ENCODE peak calls at places on chromosomes 7 and 10, in four cellular contexts. F is Right ventricle myocardium superior, J is AG20443, E is aorta. H is an unnamed sample.

GRCh38 chr10:13046861-13047528 is 45.5 kb upstream of the CCDC3 start:
- DNase-seq in F (no peak), J (no peak), E (no peak), H (no peak)

GRCh38 chr10:98748298-98748697 is 301.6 kb upstream of the HPS1 start:
- DNase-seq in F (no peak), J (peak; percentile 22), E (no peak), H (peak; percentile 19)

GRCh38 chr7:19772323-19772722 is 1.1 kb downstream of the TMEM196 start:
- DNase-seq in F (no peak), J (no peak), E (no peak), H (no peak)

GRCh38 chr10:85863301-85864172 is 503.1 kb downstream of the GRID1 start:
- DNase-seq in F (no peak), J (peak; percentile 3), E (no peak), H (no peak)

GRCh38 chr10:77405771-77406241 is 231.8 kb downstream of the KCNMA1 start:
- DNase-seq in F (no peak), J (peak; percentile 92), E (peak; percentile 92), H (peak; percentile 89)

GRCh38 chr7:111082351-111082750 is 8.6 kb upstream of the LRRN3 start:
- DNase-seq in F (no peak), J (peak; percentile 41), E (no peak), H (peak; percentile 47)

GRCh38 chr10:31757831-31758230 is 170.8 kb downstream of the ARHGAP12 start:
- DNase-seq in F (no peak), J (no peak), E (no peak), H (no peak)

GRCh38 chr7:83211685-83212084 is 49.0 kb upstream of the PCLO start:
- DNase-seq in F (no peak), J (no peak), E (no peak), H (no peak)

GRCh38 chr7:133367561-133367960 is 114.7 kb downstream of the EXOC4 start:
- DNase-seq in F (no peak), J (no peak), E (no peak), H (no peak)

GRCh38 chr10:73819513-73820093 is 8.2 kb upstream of the NDST2 start:
- DNase-seq in F (peak; percentile 71), J (no peak), E (no peak), H (no peak)

GRCh38 chr7:73463260-73463659 is 29.7 kb downstream of the FZD9 start:
- DNase-seq in F (no peak), J (no peak), E (no peak), H (no peak)

GRCh38 chr7:39880556-39880955 is 69.5 kb upstream of the CDK13 start:
- DNase-seq in F (no peak), J (peak; percentile 52), E (no peak), H (peak; percentile 67)

GRCh38 chr10:108970016-108970415 is 953.3 kb downstream of the XPNPEP1 start:
- DNase-seq in F (no peak), J (peak; percentile 16), E (no peak), H (peak; percentile 41)

GRCh38 chr7:1044189-1045037 is at the start of gene GPR146:
- DNase-seq in F (peak; percentile 98), J (peak; percentile 100), E (peak; percentile 99), H (peak; percentile 100)

GRCh38 chr10:86346169-86346793 is 20.3 kb downstream of the GRID1 start:
- DNase-seq in F (peak; percentile 21), J (no peak), E (peak; percentile 50), H (no peak)

GRCh38 chr10:100186813-100187212 is 984 bp upstream of the ERLIN1 start:
- DNase-seq in F (peak; percentile 43), J (no peak), E (no peak), H (no peak)

GRCh38 chr10:22156750-22157149 is 61.1 kb downstream of the EBLN1 start:
- DNase-seq in F (no peak), J (no peak), E (no peak), H (no peak)

GRCh38 chr7:78345293-78345692 is 546.7 kb downstream of the PHTF2 start:
- DNase-seq in F (no peak), J (no peak), E (no peak), H (no peak)

GRCh38 chr10:78892383-78893191 is 176.2 kb upstream of the ZMIZ1 start:
- DNase-seq in F (no peak), J (no peak), E (no peak), H (peak; percentile 32)

GRCh38 chr7:73631558-73631957 is 7.2 kb upstream of the MLXIPL start:
- DNase-seq in F (no peak), J (no peak), E (no peak), H (no peak)

GRCh38 chr7:157136372-157136771 is 2.4 kb upstream of the UBE3C start:
- DNase-seq in F (no peak), J (peak; percentile 64), E (no peak), H (peak; percentile 76)

GRCh38 chr7:66905689-66906088 is 15.3 kb upstream of the TMEM248 start:
- DNase-seq in F (no peak), J (no peak), E (no peak), H (no peak)

GRCh38 chr10:43728425-43728824 is 79.7 kb upstream of the ZNF32 start:
- DNase-seq in F (no peak), J (no peak), E (no peak), H (no peak)

GRCh38 chr10:26334932-26335573 is 103.1 kb upstream of the APBB1IP start:
- DNase-seq in F (no peak), J (peak; percentile 67), E (no peak), H (peak; percentile 76)

GRCh38 chr10:98154076-98154475 is 19.6 kb downstream of the R3HCC1L start:
- DNase-seq in F (no peak), J (no peak), E (no peak), H (no peak)

GRCh38 chr7:12833829-12834228 is 146.4 kb downstream of the ARL4A start:
- DNase-seq in F (no peak), J (no peak), E (no peak), H (no peak)

GRCh38 chr7:117381357-117381756 is 45.9 kb downstream of the ASZ1 start:
- DNase-seq in F (no peak), J (no peak), E (no peak), H (no peak)

GRCh38 chr7:93884541-93884940 is 6.0 kb downstream of the TFPI2 start:
- DNase-seq in F (no peak), J (no peak), E (no peak), H (no peak)

GRCh38 chr7:130909161-130909836 is 175.3 kb upstream of the KLF14 start:
- DNase-seq in F (no peak), J (no peak), E (no peak), H (no peak)

GRCh38 chr7:126979722-126980121 is 273.0 kb downstream of the GRM8 start:
- DNase-seq in F (no peak), J (no peak), E (no peak), H (no peak)

GRCh38 chr10:34861293-34862004 is 46.4 kb upstream of the PARD3 start:
- DNase-seq in F (peak; percentile 70), J (no peak), E (no peak), H (peak; percentile 18)

GRCh38 chr10:27742926-27743735 is 2.5 kb downstream of the MKX start:
- DNase-seq in F (peak; percentile 40), J (peak; percentile 36), E (peak; percentile 87), H (peak; percentile 50)

GRCh38 chr7:86747698-86748097 is 104.0 kb downstream of the GRM3 start:
- DNase-seq in F (no peak), J (no peak), E (no peak), H (no peak)

GRCh38 chr7:152512711-152513110 is 76.9 kb upstream of the KMT2C start:
- DNase-seq in F (no peak), J (no peak), E (no peak), H (no peak)

GRCh38 chr7:109641445-109641844 is 1071.8 kb downstream of the DNAJB9 start:
- DNase-seq in F (no peak), J (no peak), E (no peak), H (no peak)

GRCh38 chr10:72784551-72785421 is 92.8 kb downstream of the MCU start:
- DNase-seq in F (peak; percentile 53), J (peak; percentile 83), E (peak; percentile 84), H (peak; percentile 81)

GRCh38 chr7:31648288-31648687 is 38.7 kb upstream of the PPP1R17 start:
- DNase-seq in F (no peak), J (no peak), E (no peak), H (no peak)

GRCh38 chr10:30422981-30423654 is 10.9 kb upstream of the MAP3K8 start:
- DNase-seq in F (peak; percentile 76), J (peak; percentile 79), E (no peak), H (peak; percentile 25)